ENCODE peak calls at places on chromosome 7, in six cellular contexts. One of them, this sample, is unnamed.

GRCh38 chr7:98193474-98194180 is 17.6 kb upstream of the BHLHA15 start:
- DNase-seq in GM12878: no peak
- DNase-seq in SK-N-SH: no peak
- DNase-seq in HepG2: no peak
- DNase-seq in K562: no peak
- DNase-seq in H1: no peak
- DNase-seq in this sample: no peak

GRCh38 chr7:80611779-80612178 is 26.7 kb upstream of the CD36 start:
- DNase-seq in GM12878: no peak
- DNase-seq in SK-N-SH: no peak
- DNase-seq in HepG2: peak; percentile 95
- DNase-seq in K562: no peak
- DNase-seq in H1: no peak
- DNase-seq in this sample: no peak

GRCh38 chr7:24123061-24123460 is 160.9 kb upstream of the NPY start:
- DNase-seq in GM12878: no peak
- DNase-seq in SK-N-SH: no peak
- DNase-seq in HepG2: no peak
- DNase-seq in K562: no peak
- DNase-seq in H1: no peak
- DNase-seq in this sample: no peak

GRCh38 chr7:81232084-81232799 is 313.4 kb upstream of the SEMA3C start:
- DNase-seq in GM12878: no peak
- DNase-seq in SK-N-SH: peak; percentile 26
- DNase-seq in HepG2: no peak
- DNase-seq in K562: no peak
- DNase-seq in H1: no peak
- DNase-seq in this sample: no peak

GRCh38 chr7:50353894-50354595 is 49.5 kb downstream of the IKZF1 start:
- DNase-seq in GM12878: no peak
- DNase-seq in SK-N-SH: no peak
- DNase-seq in HepG2: no peak
- DNase-seq in K562: no peak
- DNase-seq in H1: no peak
- DNase-seq in this sample: no peak

GRCh38 chr7:95180-95862 is 97.0 kb upstream of the FAM20C start:
- DNase-seq in GM12878: no peak
- DNase-seq in SK-N-SH: no peak
- DNase-seq in HepG2: no peak
- DNase-seq in K562: no peak
- DNase-seq in H1: no peak
- DNase-seq in this sample: no peak

GRCh38 chr7:130960208-130960988 is 226.4 kb upstream of the KLF14 start:
- DNase-seq in GM12878: peak; percentile 73
- DNase-seq in SK-N-SH: no peak
- DNase-seq in HepG2: no peak
- DNase-seq in K562: no peak
- DNase-seq in H1: no peak
- DNase-seq in this sample: peak; percentile 72

GRCh38 chr7:105853931-105854419 is 22.4 kb downstream of the ATXN7L1 start:
- DNase-seq in GM12878: no peak
- DNase-seq in SK-N-SH: peak; percentile 56
- DNase-seq in HepG2: no peak
- DNase-seq in K562: no peak
- DNase-seq in H1: no peak
- DNase-seq in this sample: no peak

GRCh38 chr7:129146237-129146979 is 1.9 kb downstream of the TSPAN33 start:
- DNase-seq in GM12878: peak; percentile 88
- DNase-seq in SK-N-SH: no peak
- DNase-seq in HepG2: no peak
- DNase-seq in K562: no peak
- DNase-seq in H1: no peak
- DNase-seq in this sample: no peak

GRCh38 chr7:2490306-2490705 is 14.1 kb upstream of the GRIFIN start:
- DNase-seq in GM12878: no peak
- DNase-seq in SK-N-SH: no peak
- DNase-seq in HepG2: no peak
- DNase-seq in K562: no peak
- DNase-seq in H1: no peak
- DNase-seq in this sample: no peak

GRCh38 chr7:66276363-66276762 is 71.2 kb downstream of the TPST1 start:
- DNase-seq in GM12878: no peak
- DNase-seq in SK-N-SH: no peak
- DNase-seq in HepG2: no peak
- DNase-seq in K562: no peak
- DNase-seq in H1: no peak
- DNase-seq in this sample: no peak

GRCh38 chr7:94396044-94396443 is 1.3 kb downstream of the COL1A2 start:
- DNase-seq in GM12878: no peak
- DNase-seq in SK-N-SH: no peak
- DNase-seq in HepG2: no peak
- DNase-seq in K562: peak; percentile 27
- DNase-seq in H1: no peak
- DNase-seq in this sample: no peak

GRCh38 chr7:51539840-51540239 is 223.2 kb upstream of the COBL start:
- DNase-seq in GM12878: no peak
- DNase-seq in SK-N-SH: no peak
- DNase-seq in HepG2: no peak
- DNase-seq in K562: no peak
- DNase-seq in H1: no peak
- DNase-seq in this sample: no peak

GRCh38 chr7:40299097-40299496 is 164.3 kb downstream of the SUGCT start:
- DNase-seq in GM12878: no peak
- DNase-seq in SK-N-SH: no peak
- DNase-seq in HepG2: no peak
- DNase-seq in K562: no peak
- DNase-seq in H1: no peak
- DNase-seq in this sample: no peak

GRCh38 chr7:305410-306151 is 15.6 kb downstream of the FOXL3 start:
- DNase-seq in GM12878: no peak
- DNase-seq in SK-N-SH: peak; percentile 44
- DNase-seq in HepG2: no peak
- DNase-seq in K562: no peak
- DNase-seq in H1: no peak
- DNase-seq in this sample: no peak

GRCh38 chr7:117127585-117128168 is 174.4 kb downstream of the ST7 start:
- DNase-seq in GM12878: peak; percentile 23
- DNase-seq in SK-N-SH: no peak
- DNase-seq in HepG2: peak; percentile 55
- DNase-seq in K562: peak; percentile 51
- DNase-seq in H1: no peak
- DNase-seq in this sample: peak; percentile 52

GRCh38 chr7:139490130-139490529 is 6.7 kb upstream of the KLRG2 start:
- DNase-seq in GM12878: no peak
- DNase-seq in SK-N-SH: no peak
- DNase-seq in HepG2: no peak
- DNase-seq in K562: no peak
- DNase-seq in H1: no peak
- DNase-seq in this sample: no peak

GRCh38 chr7:139495726-139496125 is 12.3 kb upstream of the KLRG2 start:
- DNase-seq in GM12878: no peak
- DNase-seq in SK-N-SH: no peak
- DNase-seq in HepG2: no peak
- DNase-seq in K562: no peak
- DNase-seq in H1: no peak
- DNase-seq in this sample: no peak

GRCh38 chr7:139496528-139496927 is 13.1 kb upstream of the KLRG2 start:
- DNase-seq in GM12878: no peak
- DNase-seq in SK-N-SH: no peak
- DNase-seq in HepG2: no peak
- DNase-seq in K562: no peak
- DNase-seq in H1: no peak
- DNase-seq in this sample: no peak

GRCh38 chr7:139492293-139492692 is 8.8 kb upstream of the KLRG2 start:
- DNase-seq in GM12878: no peak
- DNase-seq in SK-N-SH: no peak
- DNase-seq in HepG2: no peak
- DNase-seq in K562: no peak
- DNase-seq in H1: no peak
- DNase-seq in this sample: no peak

DNA sequence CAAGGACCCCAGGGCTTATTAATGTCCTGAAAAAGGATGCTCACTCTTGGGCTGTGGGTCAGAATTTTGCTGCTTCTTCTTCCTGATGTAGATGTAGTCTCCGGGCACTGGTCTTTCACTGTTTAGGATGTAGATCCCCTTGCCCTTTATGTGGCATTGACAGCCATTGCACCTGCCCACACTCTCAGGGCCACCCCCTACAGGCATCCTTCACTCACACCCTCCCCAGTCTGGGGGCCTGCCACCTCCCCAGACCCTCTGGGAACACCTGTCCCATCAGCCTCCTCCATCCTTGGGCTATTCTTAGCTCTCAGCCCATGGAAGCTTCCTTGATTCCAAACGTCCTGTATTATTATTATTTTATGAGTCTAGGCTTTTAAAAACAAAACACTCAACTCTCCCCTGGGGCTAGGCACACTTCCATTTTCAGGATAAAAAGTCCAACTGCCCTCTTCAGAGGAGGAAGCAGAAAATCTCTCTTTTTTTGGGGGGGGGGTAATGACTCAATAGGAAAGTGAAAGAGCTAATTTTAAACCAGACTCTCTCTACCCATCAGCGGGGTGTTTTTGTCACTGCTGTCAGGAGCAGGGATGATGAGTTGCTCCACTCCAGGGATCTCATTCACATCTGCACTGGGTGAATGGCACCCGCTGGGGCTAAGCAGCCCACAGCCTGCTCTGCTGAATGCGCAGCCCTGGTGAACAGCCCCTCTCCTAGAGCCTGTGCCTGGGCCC is 11.5 kb upstream of the KLRG2 start:
- DNase-seq in GM12878: peak; percentile 47
- DNase-seq in SK-N-SH: no peak
- DNase-seq in HepG2: no peak
- DNase-seq in K562: no peak
- DNase-seq in H1: no peak
- DNase-seq in this sample: no peak
- TF ChIP-seq GABPA in GM12878: no peak
- TF ChIP-seq GABPA in SK-N-SH: no peak
- TF ChIP-seq GABPA in HepG2: no peak
- TF ChIP-seq GABPA in K562: no peak
- TF ChIP-seq GABPA in H1: no peak
- TF ChIP-seq GABPA in this sample: no peak

GRCh38 chr7:151680810-151681209 is 161.1 kb upstream of the RHEB start:
- DNase-seq in GM12878: no peak
- DNase-seq in SK-N-SH: no peak
- DNase-seq in HepG2: no peak
- DNase-seq in K562: no peak
- DNase-seq in H1: no peak
- DNase-seq in this sample: no peak
- TF ChIP-seq POLR2AphosphoS5 in GM12878: no peak
- TF ChIP-seq POLR2AphosphoS5 in SK-N-SH: no peak
- TF ChIP-seq POLR2AphosphoS5 in HepG2: no peak
- TF ChIP-seq POLR2AphosphoS5 in K562: no peak
- TF ChIP-seq POLR2AphosphoS5 in H1: no peak
- TF ChIP-seq POLR2AphosphoS5 in this sample: no peak

GRCh38 chr7:3910041-3910440 is 609.0 kb downstream of the SDK1 start:
- DNase-seq in GM12878: no peak
- DNase-seq in SK-N-SH: no peak
- DNase-seq in HepG2: no peak
- DNase-seq in K562: no peak
- DNase-seq in H1: no peak
- DNase-seq in this sample: no peak
- TF ChIP-seq GABPA in GM12878: no peak
- TF ChIP-seq GABPA in SK-N-SH: no peak
- TF ChIP-seq GABPA in HepG2: no peak
- TF ChIP-seq GABPA in K562: no peak
- TF ChIP-seq GABPA in H1: no peak
- TF ChIP-seq GABPA in this sample: no peak

GRCh38 chr7:45691155-45691656 is 117.0 kb downstream of the ADCY1 start:
- DNase-seq in GM12878: no peak
- DNase-seq in SK-N-SH: no peak
- DNase-seq in HepG2: peak; percentile 99
- DNase-seq in K562: no peak
- DNase-seq in H1: peak; percentile 24
- DNase-seq in this sample: no peak
- TF ChIP-seq POLR2AphosphoS5 in GM12878: no peak
- TF ChIP-seq POLR2AphosphoS5 in SK-N-SH: no peak
- TF ChIP-seq POLR2AphosphoS5 in HepG2: no peak
- TF ChIP-seq POLR2AphosphoS5 in K562: no peak
- TF ChIP-seq POLR2AphosphoS5 in H1: no peak
- TF ChIP-seq POLR2AphosphoS5 in this sample: no peak

DNA sequence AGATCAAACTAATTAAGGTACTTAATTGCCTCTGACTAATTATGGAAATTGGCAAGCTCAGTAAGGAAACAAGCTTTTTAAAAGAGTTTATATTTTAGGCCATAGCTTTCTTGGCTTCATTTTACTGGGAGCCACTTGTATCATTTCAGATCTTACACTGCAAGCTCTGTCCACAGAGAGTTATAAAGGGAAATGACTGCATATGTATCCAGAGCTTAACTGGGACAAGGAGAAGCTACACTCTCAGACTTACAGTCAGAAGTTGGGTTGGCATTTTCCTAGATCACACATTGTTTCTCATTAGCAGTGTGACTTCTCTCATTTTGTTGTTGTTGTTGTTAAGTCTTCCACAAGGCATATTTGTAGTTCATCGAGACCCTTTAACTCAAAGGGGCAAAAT is 92.4 kb downstream of the LRRN3 start:
- DNase-seq in GM12878: no peak
- DNase-seq in SK-N-SH: no peak
- DNase-seq in HepG2: no peak
- DNase-seq in K562: no peak
- DNase-seq in H1: no peak
- DNase-seq in this sample: no peak
- TF ChIP-seq GABPA in GM12878: no peak
- TF ChIP-seq GABPA in SK-N-SH: no peak
- TF ChIP-seq GABPA in HepG2: no peak
- TF ChIP-seq GABPA in K562: no peak
- TF ChIP-seq GABPA in H1: no peak
- TF ChIP-seq GABPA in this sample: no peak

GRCh38 chr7:85004402-85004801 is 182.5 kb downstream of the SEMA3D start:
- DNase-seq in GM12878: no peak
- DNase-seq in SK-N-SH: no peak
- DNase-seq in HepG2: no peak
- DNase-seq in K562: no peak
- DNase-seq in H1: no peak
- DNase-seq in this sample: no peak
- TF ChIP-seq POLR2AphosphoS5 in GM12878: no peak
- TF ChIP-seq POLR2AphosphoS5 in SK-N-SH: no peak
- TF ChIP-seq POLR2AphosphoS5 in HepG2: no peak
- TF ChIP-seq POLR2AphosphoS5 in K562: no peak
- TF ChIP-seq POLR2AphosphoS5 in H1: no peak
- TF ChIP-seq POLR2AphosphoS5 in this sample: no peak